ENCODE peak calls at places on chromosomes 2 and 18, in eight cellular contexts. X is mesenchymal stem cell, I is HCT116, F is upper lobe of left lung, V is kidney epithelial cell, N is GM12865, Y is brain microvascular endothelial cell, T is coronary artery. G is an unnamed sample.

GRCh38 chr18:10279905-10280658 is 174.4 kb upstream of the APCDD1 start:
- DNase-seq in N (no peak), V (no peak), F (no peak), I (no peak), T (no peak), Y (no peak), X (no peak), G (no peak)

GRCh38 chr2:44168684-44169154 is at the start of gene PPM1B:
- DNase-seq in I (no peak), T (no peak), Y (no peak), N (no peak), X (no peak), V (no peak), F (peak), G (no peak)

GRCh38 chr2:65663831-65664407 is 231.5 kb upstream of the SPRED2 start:
- DNase-seq in F (no peak), V (no peak), Y (no peak), N (no peak), T (no peak), X (peak), I (no peak), G (no peak)

GRCh38 chr2:190655570-190655969 is 6.7 kb downstream of the NAB1 start:
- DNase-seq in X (no peak), Y (no peak), T (no peak), I (no peak), V (no peak), F (no peak), N (no peak), G (no peak)

GRCh38 chr2:43455735-43456642 is 139.8 kb downstream of the THADA start:
- DNase-seq in F (no peak), X (peak), Y (peak), T (no peak), I (no peak), N (peak), V (no peak), G (no peak)

GRCh38 chr2:73063909-73064875 is 7.3 kb downstream of the SFXN5 start:
- DNase-seq in T (no peak), F (no peak), I (peak), N (no peak), X (peak), V (peak), Y (peak), G (peak)

GRCh38 chr2:50358586-50358985 is 673.3 kb downstream of the NRXN1 start:
- DNase-seq in N (no peak), Y (no peak), T (no peak), X (no peak), V (no peak), F (no peak), I (no peak), G (no peak)

GRCh38 chr18:67145586-67146292 is 370.8 kb downstream of the DSEL start:
- DNase-seq in V (no peak), I (no peak), X (no peak), T (no peak), N (no peak), Y (no peak), F (no peak), G (no peak)

GRCh38 chr2:19767876-19768275 is 133.9 kb downstream of the TTC32 start:
- DNase-seq in V (no peak), I (no peak), T (no peak), N (no peak), X (no peak), F (no peak), Y (no peak), G (no peak)

GRCh38 chr2:153509133-153509532 is 30.6 kb upstream of the RPRM start:
- DNase-seq in X (no peak), N (peak), T (no peak), V (no peak), Y (no peak), I (no peak), F (peak), G (no peak)

GRCh38 chr2:184971669-184972068 is 373.3 kb downstream of the ZNF804A start:
- DNase-seq in N (no peak), T (no peak), F (no peak), I (no peak), V (no peak), Y (no peak), X (no peak), G (no peak)

GRCh38 chr2:1223791-1224190 is 189.5 kb upstream of the TPO start:
- DNase-seq in T (no peak), N (no peak), X (no peak), V (no peak), Y (no peak), F (peak), I (no peak), G (no peak)

GRCh38 chr2:215793747-215794595 is 219.4 kb downstream of the MREG start:
- DNase-seq in V (peak), F (no peak), T (no peak), X (peak), Y (peak), N (peak), I (peak), G (peak)

GRCh38 chr2:44398243-44398897 is 36.6 kb downstream of the CAMKMT start:
- DNase-seq in X (no peak), Y (no peak), F (no peak), V (no peak), T (no peak), I (no peak), N (no peak), G (no peak)

GRCh38 chr2:213251618-213252017 is 32.6 kb upstream of the SPAG16 start:
- DNase-seq in N (peak), F (no peak), T (no peak), I (peak), Y (no peak), V (peak), X (peak), G (no peak)

GRCh38 chr2:26001743-26002341 is 19.5 kb upstream of the KIF3C start:
- DNase-seq in N (no peak), I (no peak), Y (no peak), T (peak), V (no peak), X (no peak), F (peak), G (no peak)

GRCh38 chr2:238908960-238909951 is 61.4 kb downstream of the TWIST2 start:
- DNase-seq in F (peak), Y (peak), T (peak), N (no peak), V (no peak), I (no peak), X (peak), G (no peak)

GRCh38 chr2:239019193-239019581 is 171.3 kb downstream of the TWIST2 start:
- DNase-seq in N (peak), X (no peak), T (no peak), V (no peak), F (peak), Y (no peak), I (no peak), G (no peak)

GRCh38 chr2:8680931-8681760 is 710 bp upstream of the ID2 start:
- DNase-seq in X (peak), V (no peak), F (no peak), Y (peak), N (peak), T (peak), I (peak), G (no peak)

GRCh38 chr2:62760555-62760954 is 55.0 kb downstream of the EHBP1 start:
- DNase-seq in N (no peak), F (no peak), Y (peak), I (no peak), X (peak), T (no peak), V (no peak), G (no peak)
- H3K4me3 ChIP-seq in N (no peak), F (no peak), Y (no peak), I (no peak), X (no peak), T (no peak), V (no peak), G (no peak)

GRCh38 chr2:131113566-131114227 is 8.6 kb downstream of the PLEKHB2 start:
- DNase-seq in F (no peak), T (no peak), I (no peak), Y (no peak), X (no peak), V (no peak), N (no peak), G (no peak)
- H3K4me3 ChIP-seq in F (no peak), T (no peak), I (no peak), Y (no peak), X (no peak), V (no peak), N (no peak), G (no peak)

GRCh38 chr18:13568443-13569392 is 157.6 kb downstream of the FAM210A start:
- DNase-seq in T (peak), V (no peak), I (no peak), F (no peak), N (peak), Y (no peak), X (no peak), G (no peak)
- H3K4me3 ChIP-seq in T (no peak), V (no peak), I (no peak), F (no peak), N (no peak), Y (no peak), X (no peak), G (no peak)

GRCh38 chr2:240435955-240436625 is 627 bp downstream of the GPC1 start:
- DNase-seq in Y (no peak), F (peak), V (no peak), N (no peak), X (peak), I (no peak), T (no peak), G (no peak)
- H3K4me3 ChIP-seq in Y (peak), F (peak), V (peak), N (peak), X (peak), I (peak), T (peak), G (peak)

DNA sequence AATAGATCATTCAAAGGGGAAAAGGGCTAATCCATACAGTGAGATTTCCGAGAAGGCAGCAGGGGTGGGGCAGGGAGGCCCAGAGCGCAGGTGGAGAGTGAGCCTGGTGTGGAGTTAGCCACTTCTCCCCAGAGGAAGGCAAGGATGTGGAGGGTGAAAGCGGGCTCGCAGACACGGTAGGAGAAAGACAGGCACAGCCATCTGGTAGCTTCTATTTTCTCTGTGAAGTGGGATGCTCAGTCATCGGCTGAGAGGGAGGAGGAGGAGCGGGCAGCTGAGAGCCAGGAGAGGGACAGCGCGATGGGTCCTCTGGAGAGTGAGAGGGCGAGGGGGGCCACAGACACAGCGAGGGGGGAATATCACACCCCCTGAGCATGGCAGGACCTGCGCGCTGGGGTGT is 153.3 kb upstream of the NDUFV2 start:
- DNase-seq in N (no peak), V (no peak), X (peak), T (no peak), Y (no peak), F (peak), I (no peak), G (no peak)
- H3K4me3 ChIP-seq in N (no peak), V (no peak), X (peak), T (no peak), Y (no peak), F (no peak), I (no peak), G (no peak)

GRCh38 chr2:137963535-137964065 is 673 bp upstream of the HNMT start:
- DNase-seq in T (no peak), I (no peak), Y (no peak), X (no peak), N (no peak), V (no peak), F (no peak), G (no peak)
- H3K4me3 ChIP-seq in T (peak), I (no peak), Y (no peak), X (peak), N (no peak), V (no peak), F (no peak), G (peak)

DNA sequence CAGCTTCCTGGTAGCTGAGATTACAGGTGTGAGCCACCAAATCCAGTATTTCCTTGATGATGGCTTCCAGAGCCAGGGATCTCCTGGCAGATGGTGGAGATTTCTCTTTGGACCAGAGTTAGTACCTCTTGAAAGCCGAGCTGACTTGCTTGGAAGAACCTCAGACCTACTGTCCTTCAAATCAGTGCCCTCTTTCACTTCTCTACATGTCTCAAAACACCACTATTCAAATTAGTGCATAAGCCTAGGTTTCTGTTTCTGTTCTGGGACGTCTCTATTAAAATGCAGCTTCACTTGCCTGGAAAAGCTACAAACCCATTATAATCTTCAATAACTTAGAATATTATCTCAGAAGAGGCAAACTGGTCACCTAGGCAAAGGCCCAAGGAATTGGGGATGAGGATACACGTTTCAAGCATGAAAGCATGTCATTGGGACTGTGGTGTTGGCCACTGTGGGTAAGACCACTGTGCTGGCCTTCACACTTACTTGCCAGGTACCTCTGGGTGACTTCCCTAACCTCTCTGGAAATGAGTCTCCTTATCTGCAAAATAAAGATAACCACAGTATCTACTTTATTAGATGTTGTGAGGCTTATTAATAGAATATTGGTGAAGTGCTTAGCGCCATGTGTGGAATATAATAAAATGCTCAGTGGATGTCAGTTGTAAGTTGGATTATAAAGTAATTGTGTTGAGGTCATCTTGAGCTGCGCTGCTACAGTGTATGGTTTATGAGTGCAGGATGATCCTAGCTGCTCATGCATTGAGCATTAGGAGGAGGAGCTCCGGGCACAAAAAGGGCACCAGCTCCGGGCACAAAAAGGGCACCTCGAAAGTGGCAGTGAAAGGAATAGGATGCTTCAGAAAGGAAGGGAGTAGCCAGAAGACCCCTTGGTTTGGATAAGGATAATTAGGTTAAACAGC is 84.5 kb downstream of the DOCK10 start:
- DNase-seq in N (peak), T (no peak), V (no peak), X (no peak), F (no peak), I (no peak), Y (no peak), G (no peak)
- H3K4me3 ChIP-seq in N (peak), T (no peak), V (no peak), X (peak), F (no peak), I (no peak), Y (no peak), G (no peak)

GRCh38 chr2:160941290-160941846 is 218.9 kb upstream of the TANK start:
- DNase-seq in I (no peak), Y (no peak), F (no peak), N (no peak), T (no peak), X (no peak), V (no peak), G (no peak)
- H3K4me3 ChIP-seq in I (no peak), Y (no peak), F (no peak), N (no peak), T (no peak), X (no peak), V (no peak), G (no peak)

GRCh38 chr2:12087671-12088380 is 341.4 kb downstream of the LPIN1 start:
- DNase-seq in X (peak), T (no peak), N (no peak), F (no peak), I (no peak), V (peak), Y (no peak), G (no peak)

GRCh38 chr2:12090072-12090471 is 343.6 kb downstream of the LPIN1 start:
- DNase-seq in X (no peak), T (no peak), N (no peak), V (no peak), I (no peak), Y (no peak), F (no peak), G (no peak)

GRCh38 chr2:12089001-12089400 is 342.6 kb downstream of the LPIN1 start:
- DNase-seq in F (no peak), I (no peak), V (no peak), X (no peak), T (no peak), N (no peak), Y (no peak), G (no peak)

GRCh38 chr2:12089496-12089895 is 343.1 kb downstream of the LPIN1 start:
- DNase-seq in X (no peak), V (no peak), T (no peak), F (peak), N (no peak), I (no peak), Y (no peak), G (no peak)

DNA sequence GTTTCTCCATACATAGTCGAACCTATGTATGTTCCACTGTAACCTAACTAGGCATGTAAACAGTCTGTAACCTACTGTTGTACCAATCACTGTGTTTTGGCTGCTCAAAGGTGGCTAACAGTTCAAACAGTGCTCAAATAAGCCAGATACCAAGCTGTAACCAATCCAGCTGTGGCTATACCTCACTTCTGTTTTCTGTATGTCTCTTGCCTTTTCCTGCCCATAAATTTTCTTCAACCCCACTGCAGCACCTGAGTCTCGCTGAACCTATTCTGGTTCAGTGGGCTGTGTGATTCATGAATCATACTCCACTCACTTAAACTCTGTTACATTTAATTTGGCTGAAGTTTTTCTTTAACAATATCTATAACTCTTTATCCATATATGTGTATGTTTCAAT is 340.7 kb downstream of the LPIN1 start:
- DNase-seq in F (no peak), X (no peak), T (no peak), Y (no peak), I (no peak), V (no peak), N (no peak), G (no peak)
- H3K4me3 ChIP-seq in F (no peak), X (no peak), T (no peak), Y (no peak), I (no peak), V (no peak), N (no peak), G (no peak)